ENCODE peak calls at places on chromosomes 13 and 19, in seven cellular contexts. Y, D, W, B, V, T and I are unnamed samples.

GRCh38 chr13:95292622-95293021 is 8.6 kb downstream of the ABCC4 start:
- DNase-seq in Y (no peak), D (no peak), W (no peak), B (no peak), V (no peak), T (no peak), I (no peak)

GRCh38 chr13:90454002-90454636 is 893.4 kb upstream of the MIR17HG start:
- DNase-seq in Y (no peak), D (no peak), W (no peak), B (no peak), V (no peak), T (no peak), I (no peak)

GRCh38 chr13:21584973-21585592 is 18.9 kb downstream of the MICU2 start:
- DNase-seq in Y (no peak), D (no peak), W (no peak), B (no peak), V (no peak), T (no peak), I (no peak)

GRCh38 chr13:39450176-39450575 is 152.8 kb downstream of the LHFPL6 start:
- DNase-seq in Y (no peak), D (no peak), W (no peak), B (no peak), V (no peak), T (no peak), I (no peak)

GRCh38 chr13:29457299-29457698 is 138.2 kb downstream of the SLC7A1 start:
- DNase-seq in Y (peak; percentile 95), D (no peak), W (no peak), B (no peak), V (peak; percentile 79), T (no peak), I (no peak)

GRCh38 chr19:14494910-14495677 is 833 bp downstream of the GIPC1 start:
- DNase-seq in Y (no peak), D (no peak), W (no peak), B (no peak), V (no peak), T (no peak), I (no peak)

GRCh38 chr13:113448885-113449692 is 4.2 kb downstream of the ADPRHL1 start:
- DNase-seq in Y (no peak), D (peak; percentile 88), W (no peak), B (peak; percentile 69), V (no peak), T (peak; percentile 86), I (peak; percentile 67)

GRCh38 chr19:47730521-47730889 is 14.8 kb upstream of the NOP53 start:
- DNase-seq in Y (no peak), D (no peak), W (no peak), B (no peak), V (no peak), T (no peak), I (no peak)

GRCh38 chr19:5947435-5947834 is 30.5 kb downstream of the RANBP3 start:
- DNase-seq in Y (peak; percentile 43), D (no peak), W (peak; percentile 47), B (peak; percentile 90), V (peak; percentile 67), T (peak; percentile 61), I (peak; percentile 68)

GRCh38 chr13:111165611-111166010 is 50.5 kb downstream of the ARHGEF7 start:
- DNase-seq in Y (no peak), D (no peak), W (no peak), B (no peak), V (no peak), T (no peak), I (no peak)

GRCh38 chr19:3785464-3785937 is 680 bp downstream of the MATK start:
- DNase-seq in Y (no peak), D (no peak), W (no peak), B (peak; percentile 59), V (no peak), T (no peak), I (no peak)

GRCh38 chr19:48379058-48379457 is 12.3 kb downstream of the KDELR1 start:
- DNase-seq in Y (no peak), D (no peak), W (no peak), B (no peak), V (no peak), T (no peak), I (no peak)

DNA sequence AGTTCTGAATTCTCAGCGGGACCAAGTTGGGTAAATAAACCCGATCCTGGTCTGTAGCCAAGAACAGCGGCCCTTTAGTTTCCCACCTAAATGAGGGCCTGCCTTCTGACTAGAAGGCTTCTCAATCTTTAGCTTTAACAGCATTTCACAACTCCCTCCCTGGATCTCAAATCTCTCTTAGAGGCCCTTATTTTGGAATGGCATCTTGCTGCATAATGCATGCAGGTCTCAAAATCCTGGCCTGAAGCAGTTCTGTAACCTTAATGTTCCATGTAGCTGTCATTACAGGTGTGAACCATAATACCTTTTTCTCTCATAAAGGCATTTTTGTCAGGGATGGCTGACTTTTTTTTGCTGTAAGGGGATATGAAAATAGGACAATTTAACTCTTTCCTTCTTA is 29.5 kb downstream of the ZNF90 start:
- DNase-seq in Y (no peak), D (no peak), W (no peak), B (no peak), V (no peak), T (no peak), I (no peak)
- H3K9me3 ChIP-seq in Y (no peaks in the 10 kb centered on the region), D (peaks cover 7% of the 10 kb centered on the region), W (peaks cover 52% of the 10 kb centered on the region), B (peaks cover 4% of the 10 kb centered on the region), V (peaks cover 24% of the 10 kb centered on the region), T (peaks cover 20% of the 10 kb centered on the region), I (peaks cover 32% of the 10 kb centered on the region)

GRCh38 chr19:27714857-27715256 is 1498.1 kb downstream of the UQCRFS1 start:
- DNase-seq in Y (no peak), D (no peak), W (no peak), B (no peak), V (no peak), T (no peak), I (no peak)
- H3K9me3 ChIP-seq in Y (no peaks in the 10 kb centered on the region), D (peaks cover 23% of the 10 kb centered on the region), W (peaks cover 18% of the 10 kb centered on the region), B (peaks cover 1% of the 10 kb centered on the region), V (peaks cover 8% of the 10 kb centered on the region), T (peaks cover 4% of the 10 kb centered on the region), I (no peaks in the 10 kb centered on the region)

DNA sequence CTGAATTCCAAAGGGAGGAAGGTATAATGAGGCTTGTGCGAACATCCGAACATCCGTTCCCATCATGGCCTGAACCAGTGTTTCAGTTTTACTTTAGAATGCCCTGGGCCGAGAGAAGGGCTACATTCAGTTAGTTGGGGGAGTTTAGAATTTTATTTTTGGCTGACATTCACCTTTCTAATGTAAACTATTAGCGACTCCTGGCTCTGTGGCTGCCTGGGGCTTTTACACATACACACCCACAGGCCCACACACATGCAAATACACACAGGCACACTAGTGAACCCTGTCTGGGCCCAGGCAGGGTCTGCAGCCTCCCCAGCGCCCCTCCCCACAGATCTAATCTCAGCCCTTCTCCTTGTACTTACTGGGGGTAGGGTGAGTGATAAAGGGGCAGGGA is 6.1 kb downstream of the GAPDHS start:
- DNase-seq in Y (no peak), D (no peak), W (no peak), B (no peak), V (no peak), T (no peak), I (no peak)
- H3K9me3 ChIP-seq in Y (no peaks in the 10 kb centered on the region), D (no peaks in the 10 kb centered on the region), W (no peaks in the 10 kb centered on the region), B (no peaks in the 10 kb centered on the region), V (no peaks in the 10 kb centered on the region), T (no peaks in the 10 kb centered on the region), I (no peaks in the 10 kb centered on the region)

DNA sequence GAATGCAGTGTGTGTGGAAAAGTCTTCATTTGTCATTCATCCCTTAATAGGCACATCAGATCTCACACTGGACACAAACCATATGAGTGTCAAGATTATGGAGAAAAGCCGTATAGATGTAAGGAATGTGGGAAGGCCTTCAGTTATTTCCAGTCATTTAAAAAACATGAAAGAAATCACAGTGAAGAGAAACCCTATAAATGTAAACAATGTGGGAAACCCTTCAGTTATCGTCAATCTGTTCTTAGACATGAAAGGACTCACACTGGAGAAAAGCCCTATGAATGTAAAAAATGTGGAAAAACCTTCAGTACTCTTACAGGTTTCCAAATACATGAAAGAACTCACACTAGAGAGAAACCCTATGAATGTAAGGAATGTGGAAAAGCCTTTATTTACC is 45.3 kb downstream of the ZNF136 start:
- DNase-seq in Y (no peak), D (no peak), W (no peak), B (no peak), V (no peak), T (no peak), I (no peak)
- H3K9me3 ChIP-seq in Y (peaks cover 1% of the 10 kb centered on the region), D (peaks cover 17% of the 10 kb centered on the region), W (peaks cover 98% of the 10 kb centered on the region), B (peaks cover 13% of the 10 kb centered on the region), V (peaks cover 46% of the 10 kb centered on the region), T (peaks cover 10% of the 10 kb centered on the region), I (peaks cover 87% of the 10 kb centered on the region)

GRCh38 chr19:30884146-30884812 is 465.0 kb downstream of the TSHZ3 start:
- DNase-seq in Y (no peak), D (no peak), W (no peak), B (no peak), V (no peak), T (no peak), I (no peak)

GRCh38 chr19:30887042-30887441 is 462.2 kb downstream of the TSHZ3 start:
- DNase-seq in Y (no peak), D (no peak), W (no peak), B (no peak), V (no peak), T (no peak), I (no peak)

GRCh38 chr19:30888937-30889336 is 460.3 kb downstream of the TSHZ3 start:
- DNase-seq in Y (no peak), D (no peak), W (no peak), B (no peak), V (no peak), T (no peak), I (no peak)

GRCh38 chr19:30895946-30896345 is 453.3 kb downstream of the TSHZ3 start:
- DNase-seq in Y (no peak), D (no peak), W (no peak), B (no peak), V (no peak), T (no peak), I (no peak)

DNA sequence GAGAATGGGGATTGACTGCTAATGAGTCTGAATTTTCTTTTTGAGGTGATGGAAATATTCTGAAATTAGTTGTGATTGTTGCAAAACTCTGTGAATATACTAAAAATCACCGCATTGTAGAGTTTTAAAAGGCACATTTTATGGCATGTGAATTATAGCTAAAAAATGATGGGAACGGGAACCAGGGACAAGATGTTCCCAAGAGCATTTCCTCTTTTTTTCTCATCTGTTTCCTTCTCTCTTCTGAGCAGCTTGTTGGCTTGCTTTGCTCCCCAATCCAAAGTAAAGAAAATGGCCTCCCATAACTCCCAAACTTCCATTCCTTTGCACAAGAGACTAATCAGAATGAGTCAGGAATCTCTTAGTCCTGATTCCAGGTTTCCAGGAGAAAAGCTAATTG is 459.2 kb downstream of the TSHZ3 start:
- DNase-seq in Y (no peak), D (no peak), W (no peak), B (no peak), V (no peak), T (no peak), I (no peak)
- H3K9me3 ChIP-seq in Y (no peaks in the 10 kb centered on the region), D (no peaks in the 10 kb centered on the region), W (no peaks in the 10 kb centered on the region), B (no peaks in the 10 kb centered on the region), V (no peaks in the 10 kb centered on the region), T (no peaks in the 10 kb centered on the region), I (no peaks in the 10 kb centered on the region)

DNA sequence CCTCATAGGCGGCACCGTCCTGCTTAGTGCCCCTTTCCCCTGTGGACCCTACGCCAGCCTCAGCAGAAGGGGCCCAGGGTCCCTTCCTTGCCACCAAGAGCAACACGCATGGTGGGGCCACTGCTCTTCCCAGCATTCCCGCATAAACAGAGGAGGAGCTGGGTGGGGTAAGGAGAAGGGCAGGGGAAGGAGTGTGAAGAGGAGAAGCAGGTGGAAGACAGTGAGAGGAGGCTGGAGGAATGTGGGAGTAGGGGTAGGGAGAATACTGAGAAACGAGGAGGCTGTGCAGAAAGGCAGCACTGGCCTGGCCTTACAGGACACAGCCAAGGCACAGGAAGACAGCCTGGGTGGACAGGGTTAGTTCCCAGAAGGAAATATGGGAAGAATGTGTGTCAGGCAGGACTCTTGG is 43.9 kb downstream of the ZNF331 start:
- DNase-seq in Y (no peak), D (no peak), W (no peak), B (peak; percentile 22), V (no peak), T (no peak), I (no peak)
- H3K9me3 ChIP-seq in Y (peaks cover 7% of the 10 kb centered on the region), D (peaks cover 13% of the 10 kb centered on the region), W (peaks cover 48% of the 10 kb centered on the region), B (peaks cover 12% of the 10 kb centered on the region), V (peaks cover 44% of the 10 kb centered on the region), T (peaks cover 7% of the 10 kb centered on the region), I (peaks cover 19% of the 10 kb centered on the region)